ENCODE peak calls at places on chromosomes 11 and 22, in seven cellular contexts. One of them, this sample, is unnamed.

GRCh38 chr11:2521681-2522630 is 77.1 kb downstream of the KCNQ1 start:
- DNase-seq in prostate gland: no peak
- DNase-seq in heart right ventricle: no peak
- DNase-seq in dorsolateral prefrontal cortex: peak
- DNase-seq in AG09319: no peak
- DNase-seq in H9: peak
- DNase-seq in tibial nerve: no peak
- DNase-seq in this sample: no peak

GRCh38 chr11:117993988-117994741 is 8.0 kb downstream of the IL10RA start:
- DNase-seq in prostate gland: no peak
- DNase-seq in heart right ventricle: no peak
- DNase-seq in dorsolateral prefrontal cortex: no peak
- DNase-seq in AG09319: no peak
- DNase-seq in H9: no peak
- DNase-seq in tibial nerve: peak
- DNase-seq in this sample: no peak

GRCh38 chr11:119432484-119433368 is 9.8 kb upstream of the THY1 start:
- DNase-seq in prostate gland: no peak
- DNase-seq in heart right ventricle: no peak
- DNase-seq in dorsolateral prefrontal cortex: no peak
- DNase-seq in AG09319: peak
- DNase-seq in H9: no peak
- DNase-seq in tibial nerve: no peak
- DNase-seq in this sample: no peak

GRCh38 chr11:117559698-117560097 is 232.0 kb downstream of the CEP164 start:
- DNase-seq in prostate gland: no peak
- DNase-seq in heart right ventricle: no peak
- DNase-seq in dorsolateral prefrontal cortex: no peak
- DNase-seq in AG09319: no peak
- DNase-seq in H9: no peak
- DNase-seq in tibial nerve: no peak
- DNase-seq in this sample: no peak

GRCh38 chr11:62399868-62400245 is 19.0 kb upstream of the SCGB1A1 start:
- DNase-seq in prostate gland: no peak
- DNase-seq in heart right ventricle: peak
- DNase-seq in dorsolateral prefrontal cortex: no peak
- DNase-seq in AG09319: no peak
- DNase-seq in H9: no peak
- DNase-seq in tibial nerve: no peak
- DNase-seq in this sample: no peak

GRCh38 chr11:86678296-86678695 is 5.9 kb upstream of the ME3 start:
- DNase-seq in prostate gland: no peak
- DNase-seq in heart right ventricle: no peak
- DNase-seq in dorsolateral prefrontal cortex: no peak
- DNase-seq in AG09319: no peak
- DNase-seq in H9: no peak
- DNase-seq in tibial nerve: no peak
- DNase-seq in this sample: no peak

GRCh38 chr11:71202598-71202944 is 49.8 kb downstream of the SHANK2 start:
- DNase-seq in prostate gland: no peak
- DNase-seq in heart right ventricle: no peak
- DNase-seq in dorsolateral prefrontal cortex: no peak
- DNase-seq in AG09319: no peak
- DNase-seq in H9: no peak
- DNase-seq in tibial nerve: no peak
- DNase-seq in this sample: no peak

GRCh38 chr11:32852142-32852541 is 22.4 kb downstream of the PRRG4 start:
- DNase-seq in prostate gland: no peak
- DNase-seq in heart right ventricle: no peak
- DNase-seq in dorsolateral prefrontal cortex: no peak
- DNase-seq in AG09319: no peak
- DNase-seq in H9: no peak
- DNase-seq in tibial nerve: no peak
- DNase-seq in this sample: no peak

GRCh38 chr11:2086239-2087040 is 52.7 kb downstream of the IGF2 start:
- DNase-seq in prostate gland: no peak
- DNase-seq in heart right ventricle: no peak
- DNase-seq in dorsolateral prefrontal cortex: no peak
- DNase-seq in AG09319: no peak
- DNase-seq in H9: no peak
- DNase-seq in tibial nerve: no peak
- DNase-seq in this sample: no peak

GRCh38 chr11:76824980-76825725 is 35.6 kb upstream of the ACER3 start:
- DNase-seq in prostate gland: peak
- DNase-seq in heart right ventricle: no peak
- DNase-seq in dorsolateral prefrontal cortex: no peak
- DNase-seq in AG09319: no peak
- DNase-seq in H9: no peak
- DNase-seq in tibial nerve: no peak
- DNase-seq in this sample: no peak

GRCh38 chr11:113896156-113896879 is 8.3 kb upstream of the HTR3B start:
- DNase-seq in prostate gland: peak
- DNase-seq in heart right ventricle: no peak
- DNase-seq in dorsolateral prefrontal cortex: peak
- DNase-seq in AG09319: no peak
- DNase-seq in H9: peak
- DNase-seq in tibial nerve: peak
- DNase-seq in this sample: peak

GRCh38 chr11:10181811-10182210 is 112.2 kb downstream of the SBF2 start:
- DNase-seq in prostate gland: no peak
- DNase-seq in heart right ventricle: no peak
- DNase-seq in dorsolateral prefrontal cortex: no peak
- DNase-seq in AG09319: no peak
- DNase-seq in H9: no peak
- DNase-seq in tibial nerve: no peak
- DNase-seq in this sample: peak

GRCh38 chr11:72741429-72741833 is 10.8 kb downstream of the ARAP1 start:
- DNase-seq in prostate gland: no peak
- DNase-seq in heart right ventricle: no peak
- DNase-seq in dorsolateral prefrontal cortex: no peak
- DNase-seq in AG09319: no peak
- DNase-seq in H9: peak
- DNase-seq in tibial nerve: no peak
- DNase-seq in this sample: no peak

GRCh38 chr11:120208012-120208441 is 2.8 kb upstream of the OAF start:
- DNase-seq in prostate gland: no peak
- DNase-seq in heart right ventricle: no peak
- DNase-seq in dorsolateral prefrontal cortex: no peak
- DNase-seq in AG09319: peak
- DNase-seq in H9: no peak
- DNase-seq in tibial nerve: no peak
- DNase-seq in this sample: no peak

GRCh38 chr11:118618115-118618990 is 10.9 kb downstream of the PHLDB1 start:
- DNase-seq in prostate gland: peak
- DNase-seq in heart right ventricle: peak
- DNase-seq in dorsolateral prefrontal cortex: peak
- DNase-seq in AG09319: no peak
- DNase-seq in H9: no peak
- DNase-seq in tibial nerve: peak
- DNase-seq in this sample: no peak

GRCh38 chr11:2750601-2751522 is 51.1 kb upstream of the KCNQ1OT1 start:
- DNase-seq in prostate gland: peak
- DNase-seq in heart right ventricle: no peak
- DNase-seq in dorsolateral prefrontal cortex: peak
- DNase-seq in AG09319: no peak
- DNase-seq in H9: no peak
- DNase-seq in tibial nerve: no peak
- DNase-seq in this sample: no peak

GRCh38 chr11:126282361-126282741 is 542 bp upstream of the TIRAP start:
- DNase-seq in prostate gland: peak
- DNase-seq in heart right ventricle: peak
- DNase-seq in dorsolateral prefrontal cortex: peak
- DNase-seq in AG09319: no peak
- DNase-seq in H9: peak
- DNase-seq in tibial nerve: peak
- DNase-seq in this sample: no peak

GRCh38 chr11:16778876-16779275 is 40.4 kb downstream of the C11orf58 start:
- DNase-seq in prostate gland: no peak
- DNase-seq in heart right ventricle: no peak
- DNase-seq in dorsolateral prefrontal cortex: no peak
- DNase-seq in AG09319: no peak
- DNase-seq in H9: no peak
- DNase-seq in tibial nerve: no peak
- DNase-seq in this sample: no peak

GRCh38 chr11:65468874-65469333 is 29.9 kb upstream of the MALAT1 start:
- DNase-seq in prostate gland: peak
- DNase-seq in heart right ventricle: peak
- DNase-seq in dorsolateral prefrontal cortex: no peak
- DNase-seq in AG09319: no peak
- DNase-seq in H9: peak
- DNase-seq in tibial nerve: peak
- DNase-seq in this sample: peak

GRCh38 chr11:8604078-8604723 is 10.2 kb upstream of the STK33 start:
- DNase-seq in prostate gland: no peak
- DNase-seq in heart right ventricle: no peak
- DNase-seq in dorsolateral prefrontal cortex: no peak
- DNase-seq in AG09319: peak
- DNase-seq in H9: peak
- DNase-seq in tibial nerve: peak
- DNase-seq in this sample: peak
- TF ChIP-seq CTCF in prostate gland: no peak
- TF ChIP-seq CTCF in heart right ventricle: peak
- TF ChIP-seq CTCF in dorsolateral prefrontal cortex: peak
- TF ChIP-seq CTCF in AG09319: peak
- TF ChIP-seq CTCF in H9: peak
- TF ChIP-seq CTCF in tibial nerve: peak
- TF ChIP-seq CTCF in this sample: peak

DNA sequence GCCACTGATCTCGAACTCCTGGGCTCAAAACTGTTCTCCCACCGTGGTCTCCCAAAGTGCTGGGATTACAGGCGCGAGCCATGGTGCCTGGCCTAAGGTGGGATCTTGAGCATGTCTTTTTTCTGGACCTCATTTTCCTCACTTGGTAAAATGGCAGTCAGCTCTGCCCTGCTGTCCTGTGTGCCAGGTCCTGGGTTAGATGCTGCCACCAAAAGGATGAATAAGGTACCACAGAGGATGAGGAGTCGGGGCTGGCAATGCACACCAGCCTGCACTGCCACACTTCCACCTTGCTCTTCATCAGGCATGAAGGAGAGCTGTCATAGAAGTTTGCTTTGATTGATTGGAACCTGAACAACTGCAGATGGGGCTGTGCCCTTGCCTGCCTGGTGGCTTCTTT is 32.3 kb downstream of the ACO2 start:
- DNase-seq in prostate gland: no peak
- DNase-seq in heart right ventricle: no peak
- DNase-seq in dorsolateral prefrontal cortex: peak
- DNase-seq in AG09319: no peak
- DNase-seq in H9: no peak
- DNase-seq in tibial nerve: no peak
- DNase-seq in this sample: peak
- TF ChIP-seq CTCF in prostate gland: no peak
- TF ChIP-seq CTCF in heart right ventricle: no peak
- TF ChIP-seq CTCF in dorsolateral prefrontal cortex: peak
- TF ChIP-seq CTCF in AG09319: peak
- TF ChIP-seq CTCF in H9: peak
- TF ChIP-seq CTCF in tibial nerve: no peak
- TF ChIP-seq CTCF in this sample: no peak

DNA sequence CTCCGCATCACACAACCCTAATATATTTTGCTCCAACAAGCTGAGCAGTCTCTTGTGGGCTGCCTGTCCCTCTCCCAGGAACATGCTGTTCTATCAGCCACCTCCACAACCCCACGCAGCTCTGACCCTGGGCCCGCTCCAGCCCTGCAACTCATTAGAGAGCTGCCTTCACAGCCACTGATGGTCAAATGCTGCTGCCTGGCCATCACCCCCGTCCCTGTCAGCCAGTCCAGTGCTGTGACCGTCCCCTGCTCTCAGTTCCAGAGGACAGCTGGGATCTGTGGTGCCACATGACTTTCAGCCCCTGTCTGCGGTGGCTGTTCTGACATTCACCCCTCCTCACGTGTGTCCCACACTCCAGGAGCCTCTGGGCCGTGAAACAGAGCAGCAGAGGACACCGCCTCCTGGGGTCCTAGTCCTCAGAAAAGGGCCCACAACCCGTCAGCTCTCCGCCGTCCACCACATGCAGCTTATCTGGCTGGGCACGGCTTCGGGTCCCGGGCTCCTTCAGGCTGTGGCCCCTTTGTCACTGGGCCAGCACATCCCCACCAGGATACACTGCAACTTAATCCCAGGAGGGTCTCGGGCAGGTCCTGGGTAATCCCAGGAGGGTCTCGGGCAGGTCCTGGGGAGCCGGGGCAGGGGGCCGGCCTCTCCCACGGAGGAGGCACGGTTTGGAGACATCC is 14.9 kb downstream of the CRELD2 start:
- DNase-seq in prostate gland: no peak
- DNase-seq in heart right ventricle: no peak
- DNase-seq in dorsolateral prefrontal cortex: peak
- DNase-seq in AG09319: no peak
- DNase-seq in H9: no peak
- DNase-seq in tibial nerve: peak
- DNase-seq in this sample: no peak
- TF ChIP-seq CTCF in prostate gland: no peak
- TF ChIP-seq CTCF in heart right ventricle: no peak
- TF ChIP-seq CTCF in dorsolateral prefrontal cortex: no peak
- TF ChIP-seq CTCF in AG09319: no peak
- TF ChIP-seq CTCF in H9: no peak
- TF ChIP-seq CTCF in tibial nerve: no peak
- TF ChIP-seq CTCF in this sample: no peak

GRCh38 chr11:122877732-122878131 is 4.8 kb upstream of the JHY start:
- DNase-seq in prostate gland: no peak
- DNase-seq in heart right ventricle: no peak
- DNase-seq in dorsolateral prefrontal cortex: no peak
- DNase-seq in AG09319: no peak
- DNase-seq in H9: no peak
- DNase-seq in tibial nerve: no peak
- DNase-seq in this sample: no peak

GRCh38 chr11:122872046-122872445 is 10.5 kb upstream of the JHY start:
- DNase-seq in prostate gland: no peak
- DNase-seq in heart right ventricle: no peak
- DNase-seq in dorsolateral prefrontal cortex: no peak
- DNase-seq in AG09319: no peak
- DNase-seq in H9: no peak
- DNase-seq in tibial nerve: no peak
- DNase-seq in this sample: no peak

GRCh38 chr11:122879785-122880184 is 2.8 kb upstream of the JHY start:
- DNase-seq in prostate gland: no peak
- DNase-seq in heart right ventricle: no peak
- DNase-seq in dorsolateral prefrontal cortex: no peak
- DNase-seq in AG09319: no peak
- DNase-seq in H9: peak
- DNase-seq in tibial nerve: no peak
- DNase-seq in this sample: no peak

GRCh38 chr11:122871302-122871701 is 11.3 kb upstream of the JHY start:
- DNase-seq in prostate gland: no peak
- DNase-seq in heart right ventricle: no peak
- DNase-seq in dorsolateral prefrontal cortex: no peak
- DNase-seq in AG09319: no peak
- DNase-seq in H9: no peak
- DNase-seq in tibial nerve: no peak
- DNase-seq in this sample: no peak

DNA sequence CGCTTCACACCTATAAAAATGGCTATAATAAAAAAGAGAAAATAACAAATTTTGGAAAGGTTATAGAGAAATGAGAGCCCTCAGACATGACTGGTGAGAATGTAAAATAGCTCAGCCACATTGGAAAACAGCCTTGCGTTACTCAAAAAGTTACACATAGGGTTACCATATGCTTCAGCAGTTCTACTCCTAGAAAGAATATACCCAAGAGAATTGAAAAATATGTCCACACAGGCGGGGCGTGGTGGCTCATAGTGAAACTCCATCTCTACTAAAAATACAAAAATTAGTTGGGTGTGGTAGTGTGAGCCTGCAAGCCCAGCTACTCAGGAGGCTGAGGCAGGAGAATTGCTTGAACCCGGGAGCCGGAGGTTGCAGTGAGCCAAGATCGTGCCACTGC is 7.6 kb upstream of the JHY start:
- DNase-seq in prostate gland: no peak
- DNase-seq in heart right ventricle: no peak
- DNase-seq in dorsolateral prefrontal cortex: no peak
- DNase-seq in AG09319: no peak
- DNase-seq in H9: no peak
- DNase-seq in tibial nerve: no peak
- DNase-seq in this sample: peak
- TF ChIP-seq CTCF in prostate gland: no peak
- TF ChIP-seq CTCF in heart right ventricle: no peak
- TF ChIP-seq CTCF in dorsolateral prefrontal cortex: no peak
- TF ChIP-seq CTCF in AG09319: no peak
- TF ChIP-seq CTCF in H9: no peak
- TF ChIP-seq CTCF in tibial nerve: no peak
- TF ChIP-seq CTCF in this sample: no peak